ENCODE peak calls at places on chromosome 20, in six cellular contexts. J, F, G, C, I and R are unnamed samples.

GRCh38 chr20:19885981-19886665 is 128.1 kb downstream of the RIN2 start:
- DNase-seq in J (peak; percentile 63), F (peak; percentile 46), G (no peak), C (peak; percentile 58), I (no peak), R (no peak)

GRCh38 chr20:21048841-21049273 is 57.3 kb downstream of the LINC00237 start:
- DNase-seq in J (peak; percentile 84), F (no peak), G (no peak), C (peak; percentile 20), I (peak; percentile 71), R (peak; percentile 65)

GRCh38 chr20:39282619-39283092 is 320.5 kb downstream of the DHX35 start:
- DNase-seq in J (no peak), F (no peak), G (no peak), C (no peak), I (no peak), R (no peak)

GRCh38 chr20:6212903-6213302 is 90.1 kb upstream of the FERMT1 start:
- DNase-seq in J (no peak), F (no peak), G (no peak), C (no peak), I (no peak), R (no peak)

GRCh38 chr20:52191436-52192295 is at the start of gene ZFP64:
- DNase-seq in J (peak; percentile 87), F (peak; percentile 78), G (peak; percentile 52), C (peak; percentile 78), I (peak; percentile 87), R (peak; percentile 92)

GRCh38 chr20:5886788-5887187 is 63.5 kb downstream of the TRMT6 start:
- DNase-seq in J (no peak), F (peak; percentile 10), G (no peak), C (peak; percentile 20), I (no peak), R (no peak)

GRCh38 chr20:8844179-8844578 is 224.7 kb upstream of the PLCB4 start:
- DNase-seq in J (no peak), F (no peak), G (no peak), C (no peak), I (no peak), R (no peak)

GRCh38 chr20:16929756-16930155 is 181.6 kb downstream of the OTOR start:
- DNase-seq in J (no peak), F (no peak), G (no peak), C (no peak), I (no peak), R (no peak)

GRCh38 chr20:1254307-1254706 is 11.8 kb upstream of the SNPH start:
- DNase-seq in J (no peak), F (no peak), G (no peak), C (no peak), I (no peak), R (no peak)

GRCh38 chr20:31537859-31538245 is 23.6 kb downstream of the HM13 start:
- DNase-seq in J (no peak), F (no peak), G (no peak), C (no peak), I (no peak), R (no peak)

GRCh38 chr20:1624811-1625690 is 5.2 kb upstream of the SIRPB1 start:
- DNase-seq in J (no peak), F (no peak), G (no peak), C (no peak), I (peak; percentile 2), R (peak; percentile 1)

GRCh38 chr20:61554617-61555016 is 302.6 kb downstream of the CDH4 start:
- DNase-seq in J (no peak), F (no peak), G (no peak), C (no peak), I (no peak), R (no peak)

GRCh38 chr20:2762578-2763131 is 37.8 kb downstream of the CPXM1 start:
- DNase-seq in J (no peak), F (no peak), G (no peak), C (no peak), I (no peak), R (no peak)

GRCh38 chr20:1375515-1375914 is 17.3 kb downstream of the FKBP1A start:
- DNase-seq in J (no peak), F (no peak), G (no peak), C (no peak), I (no peak), R (no peak)

GRCh38 chr20:9147553-9148024 is 78.7 kb downstream of the PLCB4 start:
- DNase-seq in J (no peak), F (no peak), G (no peak), C (no peak), I (no peak), R (no peak)

GRCh38 chr20:54043044-54043967 is 27.1 kb downstream of the BCAS1 start:
- DNase-seq in J (no peak), F (no peak), G (no peak), C (no peak), I (no peak), R (no peak)

GRCh38 chr20:38112249-38112942 is 52.7 kb downstream of the TGM2 start:
- DNase-seq in J (no peak), F (peak; percentile 4), G (no peak), C (no peak), I (no peak), R (no peak)

GRCh38 chr20:60108397-60108796 is 150.2 kb downstream of the CDH26 start:
- DNase-seq in J (no peak), F (no peak), G (no peak), C (no peak), I (no peak), R (no peak)

GRCh38 chr20:10856237-10856636 is 182.4 kb upstream of the JAG1 start:
- DNase-seq in J (no peak), F (no peak), G (no peak), C (no peak), I (no peak), R (no peak)

GRCh38 chr20:42366626-42367025 is 748.4 kb upstream of the CHD6 start:
- DNase-seq in J (no peak), F (no peak), G (no peak), C (no peak), I (peak; percentile 15), R (no peak)

GRCh38 chr20:59192533-59192896 is 28.9 kb downstream of the ZNF831 start:
- DNase-seq in J (no peak), F (no peak), G (no peak), C (no peak), I (no peak), R (no peak)

GRCh38 chr20:53768329-53768728 is 174.7 kb upstream of the ZNF217 start:
- DNase-seq in J (no peak), F (no peak), G (no peak), C (no peak), I (no peak), R (no peak)

GRCh38 chr20:5090191-5090590 is 29.6 kb downstream of the PCNA start:
- DNase-seq in J (no peak), F (peak; percentile 23), G (no peak), C (no peak), I (peak; percentile 48), R (no peak)

GRCh38 chr20:38214871-38215788 is 45.4 kb downstream of the KIAA1755 start:
- DNase-seq in J (no peak), F (no peak), G (no peak), C (no peak), I (no peak), R (no peak)

GRCh38 chr20:15579703-15580102 is 993.5 kb downstream of the KIF16B start:
- DNase-seq in J (no peak), F (no peak), G (no peak), C (no peak), I (no peak), R (no peak)

GRCh38 chr20:46010491-46011405 is 2.0 kb downstream of the MMP9 start:
- DNase-seq in J (no peak), F (no peak), G (no peak), C (no peak), I (no peak), R (no peak)

GRCh38 chr20:4559906-4560305 is 161.8 kb upstream of the PRND start:
- DNase-seq in J (no peak), F (no peak), G (no peak), C (no peak), I (no peak), R (no peak)

GRCh38 chr20:33401042-33401921 is at the start of gene CDK5RAP1:
- DNase-seq in J (peak; percentile 85), F (peak; percentile 88), G (peak; percentile 60), C (peak; percentile 84), I (peak; percentile 87), R (peak; percentile 90)
- TF ChIP-seq CTCF in J (no peak), F (no peak), G (no peak), C (no peak), I (no peak), R (no peak)

GRCh38 chr20:63101781-63102719 is 95.3 kb upstream of the BHLHE23 start:
- DNase-seq in J (peak; percentile 71), F (no peak), G (no peak), C (peak; percentile 19), I (peak; percentile 79), R (peak; percentile 90)
- TF ChIP-seq CTCF in J (no peak), F (no peak), G (no peak), C (no peak), I (no peak), R (no peak)

GRCh38 chr20:41342474-41343464 is 2.1 kb downstream of the LPIN3 start:
- DNase-seq in J (no peak), F (no peak), G (no peak), C (no peak), I (no peak), R (no peak)
- TF ChIP-seq CTCF in J (no peak), F (no peak), G (no peak), C (no peak), I (no peak), R (no peak)

GRCh38 chr20:34709044-34709835 is 5.1 kb downstream of the TP53INP2 start:
- DNase-seq in J (peak; percentile 89), F (peak; percentile 84), G (peak; percentile 61), C (peak; percentile 89), I (peak; percentile 91), R (peak; percentile 95)

GRCh38 chr20:34708621-34709043 is 4.5 kb downstream of the TP53INP2 start:
- DNase-seq in J (peak; percentile 73), F (peak; percentile 53), G (peak; percentile 25), C (peak; percentile 53), I (peak; percentile 64), R (peak; percentile 73)

GRCh38 chr20:34710861-34711574 is 6.9 kb downstream of the TP53INP2 start:
- DNase-seq in J (no peak), F (no peak), G (no peak), C (no peak), I (no peak), R (no peak)

GRCh38 chr20:34710568-34710839 is 6.4 kb downstream of the TP53INP2 start:
- DNase-seq in J (no peak), F (no peak), G (no peak), C (no peak), I (no peak), R (no peak)

DNA sequence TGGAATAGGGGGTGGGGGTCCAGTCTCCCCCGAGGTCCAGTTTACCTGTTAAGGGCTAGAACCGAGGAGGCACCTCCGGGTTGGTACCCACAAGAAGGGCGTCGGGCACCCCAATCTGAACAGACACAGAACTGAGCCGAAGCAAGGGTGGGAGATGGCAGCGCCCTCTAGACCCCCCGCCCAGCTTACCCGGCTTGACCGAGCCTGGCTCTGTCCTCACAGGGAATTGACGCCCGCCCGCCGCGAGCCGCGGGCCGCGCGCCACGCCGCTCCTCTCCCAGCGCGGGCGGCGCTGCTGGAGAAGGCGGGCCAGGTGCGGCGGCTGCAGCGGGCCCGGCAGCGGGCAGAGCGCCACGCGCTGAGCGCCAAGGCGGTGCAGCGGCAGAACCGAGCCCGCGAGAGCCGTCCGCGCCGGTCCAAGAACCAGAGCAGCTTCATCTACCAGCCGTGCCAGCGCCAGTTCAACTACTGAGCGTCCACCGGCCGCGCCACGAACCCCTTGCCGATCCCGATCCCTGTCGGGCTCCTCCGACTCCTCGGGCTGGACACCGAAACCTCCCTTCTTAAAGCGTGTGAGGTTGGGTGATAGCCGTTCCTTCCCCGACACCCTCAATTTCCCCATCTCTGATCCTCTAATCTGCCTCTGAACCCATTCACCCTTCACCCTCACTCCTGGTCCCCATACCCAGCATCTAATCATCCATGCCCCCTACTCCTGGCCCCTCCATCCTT is 5.9 kb downstream of the TP53INP2 start:
- DNase-seq in J (peak; percentile 84), F (peak; percentile 44), G (peak; percentile 51), C (peak; percentile 85), I (peak; percentile 83), R (peak; percentile 91)
- TF ChIP-seq CTCF in J (no peak), F (peak; percentile 56), G (no peak), C (no peak), I (peak; percentile 21), R (peak; percentile 4)